ENCODE peak calls at places on chromosome X, in four cellular contexts. O, Y, N and Z are unnamed samples.
A peak's percentile ranks its signal among the peaks of the same experiment; 100 is the strongest.

GRCh38 chrX:38468758-38469157 is 92.6 kb upstream of the TSPAN7 start:
- DNase-seq in O (no peak), Y (no peak), N (no peak), Z (no peak)

GRCh38 chrX:10979956-10980355 is 131.2 kb upstream of the HCCS start:
- DNase-seq in O (no peak), Y (no peak), N (no peak), Z (no peak)

GRCh38 chrX:95427389-95427788 is 1257.3 kb upstream of the DIAPH2 start:
- DNase-seq in O (no peak), Y (no peak), N (no peak), Z (no peak)

GRCh38 chrX:110322603-110323002 is 4.7 kb upstream of the AMMECR1 start:
- DNase-seq in O (no peak), Y (no peak), N (no peak), Z (no peak)

GRCh38 chrX:16970977-16971376 is 24.5 kb downstream of the REPS2 start:
- DNase-seq in O (no peak), Y (no peak), N (peak; percentile 62), Z (no peak)

GRCh38 chrX:2324116-2324515 is 176.7 kb downstream of the DHRSX start:
- DNase-seq in O (no peak), Y (no peak), N (no peak), Z (no peak)

GRCh38 chrX:39811391-39811790 is 286.4 kb downstream of the BCOR start:
- DNase-seq in O (no peak), Y (peak; percentile 69), N (no peak), Z (no peak)

GRCh38 chrX:74449937-74450330 is 28.6 kb downstream of the SLC16A2 start:
- DNase-seq in O (no peak), Y (no peak), N (no peak), Z (no peak)

GRCh38 chrX:55486736-55487135 is 2.9 kb downstream of the USP51 start:
- DNase-seq in O (no peak), Y (no peak), N (no peak), Z (no peak)

GRCh38 chrX:12137982-12138365 is 299 bp upstream of the FRMPD4 start:
- DNase-seq in O (no peak), Y (no peak), N (no peak), Z (no peak)

GRCh38 chrX:107826286-107827136 is 845 bp downstream of the MID2 start:
- DNase-seq in O (no peak), Y (peak; percentile 63), N (peak; percentile 66), Z (peak; percentile 26)

GRCh38 chrX:39903937-39904336 is 193.8 kb downstream of the BCOR start:
- DNase-seq in O (no peak), Y (no peak), N (no peak), Z (no peak)

GRCh38 chrX:52217494-52218160 is 32.9 kb downstream of the MAGED4 start:
- DNase-seq in O (no peak), Y (no peak), N (no peak), Z (no peak)

GRCh38 chrX:69501433-69501832 is 2.7 kb upstream of the NALF2 start:
- DNase-seq in O (no peak), Y (no peak), N (no peak), Z (no peak)

GRCh38 chrX:44914532-44915198 is 41.7 kb downstream of the KDM6A start:
- DNase-seq in O (no peak), Y (no peak), N (peak; percentile 48), Z (no peak)

GRCh38 chrX:11870789-11871188 is 112.8 kb downstream of the MSL3 start:
- DNase-seq in O (no peak), Y (no peak), N (no peak), Z (no peak)

GRCh38 chrX:19548934-19549333 is 33.6 kb upstream of the MAP3K15 start:
- DNase-seq in O (no peak), Y (no peak), N (no peak), Z (no peak)

GRCh38 chrX:19549838-19550237 is 34.5 kb upstream of the MAP3K15 start:
- DNase-seq in O (no peak), Y (no peak), N (no peak), Z (no peak)

GRCh38 chrX:19545651-19546050 is 30.3 kb upstream of the MAP3K15 start:
- DNase-seq in O (no peak), Y (no peak), N (no peak), Z (no peak)

GRCh38 chrX:19544693-19545305 is 29.5 kb upstream of the MAP3K15 start:
- DNase-seq in O (no peak), Y (no peak), N (peak; percentile 63), Z (peak; percentile 14)

GRCh38 chrX:19548279-19548678 is 33.0 kb upstream of the MAP3K15 start:
- DNase-seq in O (no peak), Y (no peak), N (no peak), Z (no peak)
- H3K9me3 ChIP-seq in O (no peaks in the 10 kb centered on the region), Y (no peaks in the 10 kb centered on the region), N (no peaks in the 10 kb centered on the region), Z (no peaks in the 10 kb centered on the region)

GRCh38 chrX:152821145-152821765 is 9.3 kb downstream of the CETN2 start:
- DNase-seq in O (no peak), Y (no peak), N (peak; percentile 25), Z (no peak)
- H3K9me3 ChIP-seq in O (no peaks in the 10 kb centered on the region), Y (no peaks in the 10 kb centered on the region), N (no peaks in the 10 kb centered on the region), Z (no peaks in the 10 kb centered on the region)

DNA sequence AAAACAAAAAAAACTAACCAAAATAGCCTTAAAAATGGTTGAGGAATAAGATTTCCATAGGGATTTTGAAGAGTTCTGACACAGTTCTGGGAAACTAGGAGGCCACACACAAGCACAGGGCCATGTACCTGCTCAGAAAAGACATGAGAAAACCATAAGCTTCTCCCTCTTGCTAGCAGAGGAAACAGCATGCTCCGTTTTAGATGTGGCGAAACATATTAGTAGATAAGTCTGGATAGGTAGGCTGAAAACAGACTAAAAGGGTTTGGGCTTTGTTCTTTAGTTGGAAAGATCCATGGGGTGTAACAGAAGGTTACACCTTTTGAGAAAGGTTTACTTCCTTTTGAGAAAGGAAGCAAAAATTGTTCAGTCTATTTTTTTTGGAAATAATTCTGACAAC is 10.9 kb downstream of the VSIG4 start:
- DNase-seq in O (no peak), Y (no peak), N (no peak), Z (no peak)
- H3K9me3 ChIP-seq in O (no peaks in the 10 kb centered on the region), Y (no peaks in the 10 kb centered on the region), N (no peaks in the 10 kb centered on the region), Z (no peaks in the 10 kb centered on the region)

DNA sequence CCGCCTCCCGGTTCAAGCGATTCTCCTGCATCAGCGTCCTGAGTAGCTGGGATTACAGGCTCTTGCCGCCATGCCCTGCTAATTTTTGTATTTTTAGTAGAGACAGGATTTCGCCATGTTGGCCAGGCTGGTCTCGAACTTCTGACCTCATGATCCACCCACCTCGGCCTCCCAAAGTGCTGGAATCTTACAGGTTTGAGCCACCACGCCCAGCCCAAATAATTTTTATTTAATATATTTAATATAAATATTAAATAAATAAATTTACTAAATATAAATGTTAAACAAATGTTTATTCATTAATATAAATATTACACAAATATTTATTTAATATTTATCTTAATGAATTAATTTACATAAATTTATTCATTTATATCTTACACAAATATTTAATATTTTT is 120.2 kb downstream of the SHOX start:
- DNase-seq in O (no peak), Y (no peak), N (no peak), Z (no peak)
- H3K9me3 ChIP-seq in O (peaks cover 14% of the 10 kb centered on the region), Y (no peaks in the 10 kb centered on the region), N (no peaks in the 10 kb centered on the region), Z (no peaks in the 10 kb centered on the region)

DNA sequence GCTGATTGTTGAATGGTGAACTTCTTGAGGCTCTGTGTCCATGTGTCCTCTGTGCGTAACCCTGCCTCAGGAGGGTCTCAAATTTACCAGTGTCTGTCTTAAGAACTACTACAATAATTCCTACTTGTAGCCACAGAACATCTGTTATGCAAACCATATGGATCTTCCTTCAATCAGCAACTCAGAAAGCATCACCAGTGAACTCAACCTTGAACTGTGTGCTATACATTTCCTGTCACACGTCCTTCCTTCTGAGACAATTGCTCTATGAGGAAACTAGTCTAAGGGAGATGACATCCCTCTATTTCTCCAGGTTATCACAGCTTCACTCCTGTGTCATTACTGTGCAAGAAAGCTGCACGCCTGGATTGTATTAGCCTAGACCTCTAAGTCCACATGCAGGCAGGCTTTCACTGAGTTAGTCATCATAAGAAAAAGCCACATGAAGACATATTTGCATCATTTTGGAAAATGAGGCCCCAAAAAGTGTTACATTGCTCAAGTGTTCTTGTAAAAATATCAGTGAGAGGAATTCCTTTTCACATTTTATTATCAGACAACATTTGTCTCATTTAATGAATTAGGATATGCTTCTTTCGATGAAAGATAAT is 157.8 kb downstream of the AFF2 start:
- DNase-seq in O (no peak), Y (no peak), N (no peak), Z (no peak)
- H3K9me3 ChIP-seq in O (no peaks in the 10 kb centered on the region), Y (no peaks in the 10 kb centered on the region), N (no peaks in the 10 kb centered on the region), Z (no peaks in the 10 kb centered on the region)

GRCh38 chrX:77174680-77175336 is 272.4 kb upstream of the FGF16 start:
- DNase-seq in O (no peak), Y (peak; percentile 69), N (no peak), Z (no peak)
- H3K9me3 ChIP-seq in O (peaks cover 11% of the 10 kb centered on the region), Y (no peaks in the 10 kb centered on the region), N (no peaks in the 10 kb centered on the region), Z (no peaks in the 10 kb centered on the region)

GRCh38 chrX:82658492-82658891 is 849.6 kb upstream of the POU3F4 start:
- DNase-seq in O (no peak), Y (no peak), N (no peak), Z (no peak)
- H3K9me3 ChIP-seq in O (no peaks in the 10 kb centered on the region), Y (no peaks in the 10 kb centered on the region), N (no peaks in the 10 kb centered on the region), Z (no peaks in the 10 kb centered on the region)

GRCh38 chrX:119880552-119881437 is 9.2 kb downstream of the NDUFA1 start:
- DNase-seq in O (no peak), Y (no peak), N (peak; percentile 61), Z (no peak)

GRCh38 chrX:119880076-119880475 is 8.4 kb downstream of the NDUFA1 start:
- DNase-seq in O (no peak), Y (no peak), N (no peak), Z (no peak)

GRCh38 chrX:119878740-119879139 is 7.1 kb downstream of the NDUFA1 start:
- DNase-seq in O (no peak), Y (no peak), N (no peak), Z (no peak)
- H3K9me3 ChIP-seq in O (no peaks in the 10 kb centered on the region), Y (no peaks in the 10 kb centered on the region), N (no peaks in the 10 kb centered on the region), Z (no peaks in the 10 kb centered on the region)

GRCh38 chrX:47879447-47879846 is 42.7 kb downstream of the ZNF81 start:
- DNase-seq in O (no peak), Y (no peak), N (no peak), Z (no peak)
- H3K9me3 ChIP-seq in O (no peaks in the 10 kb centered on the region), Y (no peaks in the 10 kb centered on the region), N (no peaks in the 10 kb centered on the region), Z (no peaks in the 10 kb centered on the region)